ENCODE peak calls at places on chromosome 3, in four cellular contexts. Q is HTR-8/SVneo, P is B cell, G is HCEC 1CT. O is an unnamed sample.

GRCh38 chr3:100880845-100881244 is 112.4 kb downstream of the ABI3BP start:
- DNase-seq in Q (no peak), P (no peak), G (peak), O (no peak)

GRCh38 chr3:126351771-126352475 is 5.3 kb downstream of the KLF15 start:
- DNase-seq in Q (no peak), P (no peak), G (no peak), O (no peak)

GRCh38 chr3:194816748-194817591 is 131.3 kb downstream of the FAM43A start:
- DNase-seq in Q (no peak), P (no peak), G (no peak), O (no peak)

GRCh38 chr3:68919000-68919399 is 13.3 kb downstream of the TAFA4 start:
- DNase-seq in Q (peak), P (no peak), G (no peak), O (no peak)

GRCh38 chr3:50194128-50194902 is 2.9 kb downstream of the GNAT1 start:
- DNase-seq in Q (peak), P (peak), G (peak), O (peak)

GRCh38 chr3:29324180-29324651 is 43.3 kb downstream of the RBMS3 start:
- DNase-seq in Q (no peak), P (peak), G (peak), O (peak)

GRCh38 chr3:14166877-14167605 is 11.4 kb downstream of the XPC start:
- DNase-seq in Q (no peak), P (no peak), G (no peak), O (no peak)

GRCh38 chr3:117863146-117863545 is 1153.6 kb downstream of the TUSC7 start:
- DNase-seq in Q (no peak), P (no peak), G (no peak), O (no peak)

GRCh38 chr3:127652246-127652995 is 20.3 kb upstream of the ABTB1 start:
- DNase-seq in Q (peak), P (peak), G (peak), O (no peak)

GRCh38 chr3:183275418-183275817 is 22.4 kb downstream of the B3GNT5 start:
- DNase-seq in Q (no peak), P (no peak), G (peak), O (no peak)

GRCh38 chr3:14148041-14148985 is 23.5 kb downstream of the TMEM43 start:
- DNase-seq in Q (peak), P (no peak), G (no peak), O (no peak)

GRCh38 chr3:124878561-124879394 is 8.4 kb downstream of the ITGB5 start:
- DNase-seq in Q (peak), P (no peak), G (peak), O (peak)

GRCh38 chr3:14425574-14426304 is 23.3 kb downstream of the SLC6A6 start:
- DNase-seq in Q (no peak), P (peak), G (no peak), O (no peak)

GRCh38 chr3:140830391-140830790 is 111.2 kb upstream of the SLC25A36 start:
- DNase-seq in Q (no peak), P (no peak), G (no peak), O (no peak)

GRCh38 chr3:65854606-65855304 is 184.0 kb downstream of the MAGI1 start:
- DNase-seq in Q (no peak), P (no peak), G (peak), O (no peak)

O was measured in hippocampal formation.